ENCODE peak calls at places on chromosomes 3 and 15, in five cellular contexts. P, N, R, V and L are unnamed samples.

GRCh38 chr3:131608741-131609140 is 106.0 kb upstream of the MRPL3 start:
- DNase-seq in P (no peak), N (no peak), R (no peak), V (no peak), L (no peak)

GRCh38 chr3:183913580-183913920 is 28.9 kb upstream of the PARL start:
- DNase-seq in P (no peak), N (no peak), R (no peak), V (no peak), L (no peak)

GRCh38 chr15:39586387-39587171 is 5.7 kb downstream of the THBS1 start:
- DNase-seq in P (peak; percentile 61), N (peak; percentile 80), R (no peak), V (no peak), L (no peak)

GRCh38 chr3:128366136-128366535 is 100.6 kb downstream of the DNAJB8 start:
- DNase-seq in P (no peak), N (no peak), R (peak; percentile 92), V (no peak), L (no peak)

GRCh38 chr3:123660900-123661299 is 76.0 kb upstream of the HACD2 start:
- DNase-seq in P (peak; percentile 88), N (peak; percentile 17), R (peak; percentile 95), V (no peak), L (peak; percentile 98)

GRCh38 chr3:125186261-125186770 is 26.2 kb downstream of the SLC12A8 start:
- DNase-seq in P (no peak), N (no peak), R (no peak), V (peak; percentile 20), L (no peak)

GRCh38 chr3:11609481-11609880 is 34.2 kb downstream of the VGLL4 start:
- DNase-seq in P (no peak), N (no peak), R (no peak), V (no peak), L (no peak)

GRCh38 chr3:40264437-40264836 is 45.1 kb upstream of the EIF1B start:
- DNase-seq in P (no peak), N (no peak), R (no peak), V (no peak), L (no peak)

GRCh38 chr15:80003171-80003570 is 32.2 kb upstream of the BCL2A1 start:
- DNase-seq in P (no peak), N (no peak), R (no peak), V (no peak), L (no peak)

GRCh38 chr3:59133350-59133749 is 83.5 kb upstream of the CFAP20DC start:
- DNase-seq in P (no peak), N (no peak), R (no peak), V (no peak), L (no peak)

GRCh38 chr15:48695088-48695834 is 49.8 kb upstream of the FBN1 start:
- DNase-seq in P (peak; percentile 56), N (peak; percentile 88), R (no peak), V (no peak), L (no peak)

GRCh38 chr3:190983875-190984274 is 121.4 kb upstream of the GMNC start:
- DNase-seq in P (no peak), N (no peak), R (no peak), V (no peak), L (no peak)

DNA sequence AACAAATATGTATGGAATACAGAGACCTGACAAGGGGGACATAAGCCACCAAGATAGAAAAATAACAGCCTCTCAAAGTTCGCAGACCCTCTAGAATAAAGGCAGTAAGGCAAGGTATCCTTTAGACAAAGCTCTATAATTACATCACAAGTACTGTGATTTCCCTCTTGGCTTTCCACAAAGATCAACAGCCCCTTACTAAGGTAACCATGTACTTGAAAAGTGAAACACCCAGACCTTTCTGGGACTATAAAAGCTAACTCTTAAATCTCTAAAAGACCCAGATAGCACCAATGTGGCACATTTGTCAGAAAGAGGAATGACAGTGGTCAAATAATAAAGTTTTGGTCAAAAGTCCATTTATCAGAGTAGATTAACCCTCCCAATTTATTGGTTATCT is 51.9 kb downstream of the TBL1XR1 start:
- DNase-seq in P (no peak), N (no peak), R (no peak), V (no peak), L (no peak)
- H3K4me1 ChIP-seq in P (peaks cover 25% of the 10 kb centered on the region), N (peaks cover 23% of the 10 kb centered on the region), R (peaks cover 76% of the 10 kb centered on the region), V (peaks cover 12% of the 10 kb centered on the region), L (peaks cover 12% of the 10 kb centered on the region)

GRCh38 chr15:77632760-77633133 is at the start of gene LINGO1:
- DNase-seq in P (no peak), N (no peak), R (no peak), V (peak; percentile 81), L (no peak)

GRCh38 chr15:77630956-77631789 is 1.5 kb downstream of the LINGO1 start:
- DNase-seq in P (no peak), N (no peak), R (no peak), V (peak; percentile 80), L (no peak)

GRCh38 chr15:77633134-77633912 is 611 bp upstream of the LINGO1 start:
- DNase-seq in P (peak; percentile 84), N (peak; percentile 63), R (peak; percentile 92), V (peak; percentile 99), L (peak; percentile 91)

GRCh38 chr15:77630064-77630463 is 2.6 kb downstream of the LINGO1 start:
- DNase-seq in P (no peak), N (no peak), R (no peak), V (no peak), L (no peak)

DNA sequence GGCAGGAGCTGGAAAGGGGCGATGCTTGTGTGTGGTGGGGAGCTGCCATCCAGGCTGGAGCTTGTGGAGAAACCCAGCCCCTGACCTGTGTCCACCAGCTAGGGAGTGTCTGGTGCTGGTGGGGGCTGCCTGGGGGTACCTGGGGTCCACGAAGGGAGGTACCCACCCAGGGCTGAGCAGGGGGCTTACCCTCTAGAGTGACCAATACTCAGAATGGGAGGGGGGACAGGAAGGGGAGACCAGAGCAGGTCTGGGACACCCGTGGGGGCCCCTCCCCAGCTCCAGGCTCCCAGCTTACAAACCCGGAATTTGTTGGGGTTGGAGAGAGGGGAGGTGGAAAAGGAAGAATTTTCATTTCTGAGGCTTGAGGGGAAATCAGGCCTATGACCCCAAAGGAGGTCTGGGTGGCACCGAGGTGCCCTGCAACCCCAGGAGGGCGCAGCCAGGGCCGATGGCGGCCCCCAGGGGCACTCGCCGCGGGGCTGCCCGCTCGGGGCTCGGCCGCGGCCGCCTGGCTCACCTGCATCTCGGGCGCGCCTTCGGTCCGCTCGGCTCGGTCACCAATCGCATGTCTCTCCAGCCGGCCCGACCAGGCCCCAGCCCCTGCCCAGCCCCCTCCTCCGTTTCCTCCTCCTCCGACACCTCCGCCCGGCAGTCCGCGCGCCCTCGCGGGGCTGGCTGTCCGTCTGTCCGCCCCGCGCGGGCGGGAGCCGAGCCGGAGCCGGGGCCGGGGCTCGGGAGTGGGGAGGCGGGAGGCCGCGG is 741 bp downstream of the LINGO1 start:
- DNase-seq in P (no peak), N (no peak), R (no peak), V (peak; percentile 88), L (no peak)
- H3K27me3 ChIP-seq in P (peaks cover 50% of the 10 kb centered on the region), N (peaks cover 74% of the 10 kb centered on the region), R (peaks cover 9% of the 10 kb centered on the region), V (peaks cover 51% of the 10 kb centered on the region), L (peaks cover 14% of the 10 kb centered on the region)

DNA sequence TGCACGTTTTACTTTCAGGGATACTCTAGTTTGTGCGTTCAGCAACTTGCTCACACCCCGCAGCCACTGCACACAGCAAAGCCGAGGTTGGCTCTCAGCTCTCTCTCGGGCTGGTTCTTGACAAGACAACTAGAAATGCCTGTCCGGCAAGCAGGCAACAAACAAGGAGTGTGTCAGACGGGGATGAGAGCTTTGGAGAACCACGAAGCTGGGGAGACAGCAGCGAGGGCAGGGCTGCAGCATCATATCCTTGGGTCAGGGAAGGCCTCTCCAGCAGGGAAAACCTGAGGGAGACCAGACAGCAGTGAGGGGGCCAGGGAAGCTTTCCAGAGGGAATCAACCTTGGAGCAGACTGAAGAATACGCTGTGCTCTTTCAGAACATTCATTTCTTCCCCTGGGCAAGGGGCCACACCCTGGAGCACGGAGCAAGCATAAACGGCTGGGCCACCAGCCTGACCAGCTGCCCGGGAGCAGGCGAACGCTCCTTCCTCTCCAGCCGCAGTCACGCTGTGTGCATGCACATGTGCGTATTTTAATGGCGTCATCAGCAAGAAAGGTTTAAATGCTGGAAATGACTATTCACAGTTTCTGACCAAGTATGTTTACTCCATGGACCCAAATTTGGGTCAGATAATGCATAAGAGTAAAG is 58.7 kb downstream of the CHSY1 start:
- DNase-seq in P (no peak), N (no peak), R (peak; percentile 77), V (peak; percentile 60), L (peak; percentile 68)
- H3K4me1 ChIP-seq in P (peaks cover 63% of the 10 kb centered on the region), N (peaks cover 45% of the 10 kb centered on the region), R (peaks cover 46% of the 10 kb centered on the region), V (peaks cover 8% of the 10 kb centered on the region), L (no peaks in the 10 kb centered on the region)

DNA sequence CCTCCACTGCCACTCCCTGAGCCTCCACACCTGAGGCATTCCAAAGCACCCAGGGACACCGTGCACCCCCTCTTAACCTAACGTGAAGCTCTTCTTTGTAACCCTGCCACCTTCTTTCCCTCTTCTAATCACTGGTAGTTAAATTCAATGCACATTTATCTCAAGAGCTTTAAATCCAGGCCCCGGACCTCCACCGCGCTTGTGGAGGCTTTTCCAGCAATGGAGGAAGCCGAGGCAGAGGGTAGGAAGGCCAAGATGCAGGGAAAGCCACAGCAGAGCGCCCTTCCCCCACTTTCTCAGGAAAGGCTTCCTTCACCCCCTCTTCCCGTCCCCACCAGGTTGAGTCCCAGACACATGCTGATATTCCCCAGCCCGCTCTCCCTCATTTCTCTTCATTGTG is 702 bp upstream of the ITGA11 start:
- DNase-seq in P (peak; percentile 40), N (no peak), R (no peak), V (no peak), L (peak; percentile 50)
- H3K27me3 ChIP-seq in P (peaks cover 63% of the 10 kb centered on the region), N (peaks cover 97% of the 10 kb centered on the region), R (peaks cover 12% of the 10 kb centered on the region), V (peaks cover 72% of the 10 kb centered on the region), L (no peaks in the 10 kb centered on the region)

GRCh38 chr3:172074578-172074977 is 35.2 kb downstream of the FNDC3B start:
- DNase-seq in P (no peak), N (no peak), R (peak; percentile 35), V (no peak), L (no peak)
- H3K4me1 ChIP-seq in P (no peaks in the 10 kb centered on the region), N (no peaks in the 10 kb centered on the region), R (peaks cover 58% of the 10 kb centered on the region), V (peaks cover 14% of the 10 kb centered on the region), L (peaks cover 7% of the 10 kb centered on the region)